ENCODE peak calls at places on chromosomes 13 and 19, in nine cellular contexts. D, P, W, O, C, Z, U, X and S are unnamed samples.

GRCh38 chr13:87669379-87669978 is 1.7 kb upstream of the SLITRK5 start:
- DNase-seq in X (no peak), P (no peak), U (no peak), D (no peak), C (no peak), W (no peak), Z (no peak), O (no peak), S (peak; percentile 37)

GRCh38 chr13:75749407-75749806 is 113.3 kb downstream of the LMO7 start:
- DNase-seq in P (no peak), D (no peak), C (no peak), O (no peak), U (no peak), X (no peak), Z (no peak), W (no peak), S (no peak)

GRCh38 chr13:110216403-110217041 is 90.4 kb downstream of the COL4A1 start:
- DNase-seq in D (no peak), Z (no peak), X (no peak), P (no peak), W (no peak), U (no peak), C (no peak), O (no peak), S (no peak)

GRCh38 chr13:30510811-30511371 is 45.2 kb upstream of the HMGB1 start:
- DNase-seq in C (no peak), O (no peak), U (no peak), D (no peak), Z (no peak), X (no peak), P (no peak), W (no peak), S (no peak)

GRCh38 chr13:44364601-44365000 is 9.0 kb upstream of the SERP2 start:
- DNase-seq in Z (no peak), U (no peak), P (no peak), C (no peak), X (no peak), D (no peak), O (no peak), W (no peak), S (no peak)

GRCh38 chr19:30085394-30085793 is 143.4 kb downstream of the URI1 start:
- DNase-seq in Z (no peak), W (no peak), P (no peak), C (no peak), D (no peak), O (peak; percentile 48), X (no peak), U (peak; percentile 33), S (no peak)

GRCh38 chr13:50080856-50081105 is 65.5 kb downstream of the KCNRG start:
- DNase-seq in P (no peak), Z (no peak), O (no peak), X (no peak), W (no peak), C (no peak), D (no peak), U (no peak), S (no peak)

GRCh38 chr19:17751103-17751911 is at the start of gene FCHO1:
- DNase-seq in D (no peak), C (no peak), Z (no peak), W (no peak), X (peak; percentile 51), U (no peak), O (peak; percentile 77), P (peak; percentile 80), S (peak; percentile 25)

GRCh38 chr13:96817336-96817941 is 176.8 kb downstream of the OXGR1 start:
- DNase-seq in U (no peak), P (no peak), D (no peak), C (no peak), O (no peak), Z (no peak), X (no peak), W (no peak), S (peak; percentile 18)

GRCh38 chr13:114339779-114340534 is 25.7 kb downstream of the CHAMP1 start:
- DNase-seq in P (peak; percentile 59), U (peak; percentile 54), W (no peak), O (no peak), D (no peak), X (peak; percentile 53), C (no peak), Z (no peak), S (peak; percentile 59)

GRCh38 chr13:48891586-48891985 is 84.1 kb upstream of the FNDC3A start:
- DNase-seq in C (no peak), X (no peak), U (no peak), Z (no peak), O (no peak), W (no peak), P (no peak), D (no peak), S (no peak)

GRCh38 chr19:20503536-20503935 is 62.0 kb downstream of the ZNF737 start:
- DNase-seq in U (peak; percentile 21), O (no peak), D (no peak), C (no peak), X (peak; percentile 26), Z (no peak), W (no peak), P (no peak), S (no peak)

GRCh38 chr19:14328406-14328805 is 52.8 kb upstream of the ADGRE5 start:
- DNase-seq in C (no peak), P (no peak), X (no peak), D (no peak), W (no peak), Z (no peak), O (no peak), U (no peak), S (no peak)

GRCh38 chr13:107208889-107209288 is 641.0 kb upstream of the ARGLU1 start:
- DNase-seq in C (no peak), W (no peak), P (no peak), X (no peak), Z (no peak), O (no peak), D (no peak), U (no peak), S (no peak)

GRCh38 chr13:86907116-86907515 is 764.1 kb upstream of the SLITRK5 start:
- DNase-seq in W (no peak), D (no peak), P (no peak), C (no peak), O (no peak), U (no peak), X (no peak), Z (no peak), S (no peak)

DNA sequence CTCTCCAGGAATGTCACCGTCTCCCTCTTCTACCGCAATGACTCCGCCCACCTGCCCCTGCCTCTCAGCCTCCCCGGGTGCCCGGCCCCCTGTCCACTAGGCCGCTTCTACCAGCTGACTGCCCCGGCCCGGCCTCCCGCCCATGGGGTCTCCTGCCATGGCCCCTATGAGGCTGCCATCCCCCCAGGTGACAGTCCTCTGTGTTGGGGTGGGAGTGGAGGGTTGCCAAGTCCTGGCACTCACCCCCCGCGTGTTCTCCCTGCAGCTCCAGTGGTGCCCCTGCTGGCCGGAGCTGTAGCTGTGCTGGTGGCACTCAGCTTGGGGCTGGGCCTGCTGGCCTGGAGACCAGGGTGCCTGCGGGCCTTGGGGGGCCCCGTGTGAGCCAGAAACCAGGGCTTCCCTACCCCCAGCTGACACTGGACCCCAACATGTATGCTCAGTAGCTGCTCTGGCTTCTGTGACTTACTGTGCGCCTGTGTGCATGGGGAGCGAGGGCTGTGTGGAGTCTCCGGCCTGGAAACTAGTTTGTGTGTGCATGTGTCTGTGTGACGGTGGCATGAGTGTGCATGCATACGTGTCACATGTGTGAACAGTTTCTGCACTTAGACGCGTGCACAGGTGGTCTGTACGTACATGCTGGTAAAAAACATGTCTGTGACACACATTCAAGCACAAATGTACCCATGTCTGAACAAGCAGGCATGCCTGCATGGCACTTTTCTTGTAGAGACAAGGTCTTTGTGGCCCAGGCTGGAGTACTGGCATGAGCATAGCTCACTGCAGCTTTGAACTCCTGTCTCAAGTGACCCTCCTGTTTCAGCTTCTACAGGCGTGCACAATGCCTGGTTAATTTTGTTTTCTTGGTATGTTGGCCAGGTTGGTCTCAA is 4.8 kb downstream of the ACP4 start:
- DNase-seq in Z (no peak), W (no peak), P (no peak), D (no peak), O (no peak), U (no peak), X (no peak), C (no peak), S (no peak)
- TF ChIP-seq POLR2A in Z (no peak), W (no peak), P (no peak), D (no peak), O (no peak), U (no peak), X (no peak), C (no peak), S (peak; percentile 73)

DNA sequence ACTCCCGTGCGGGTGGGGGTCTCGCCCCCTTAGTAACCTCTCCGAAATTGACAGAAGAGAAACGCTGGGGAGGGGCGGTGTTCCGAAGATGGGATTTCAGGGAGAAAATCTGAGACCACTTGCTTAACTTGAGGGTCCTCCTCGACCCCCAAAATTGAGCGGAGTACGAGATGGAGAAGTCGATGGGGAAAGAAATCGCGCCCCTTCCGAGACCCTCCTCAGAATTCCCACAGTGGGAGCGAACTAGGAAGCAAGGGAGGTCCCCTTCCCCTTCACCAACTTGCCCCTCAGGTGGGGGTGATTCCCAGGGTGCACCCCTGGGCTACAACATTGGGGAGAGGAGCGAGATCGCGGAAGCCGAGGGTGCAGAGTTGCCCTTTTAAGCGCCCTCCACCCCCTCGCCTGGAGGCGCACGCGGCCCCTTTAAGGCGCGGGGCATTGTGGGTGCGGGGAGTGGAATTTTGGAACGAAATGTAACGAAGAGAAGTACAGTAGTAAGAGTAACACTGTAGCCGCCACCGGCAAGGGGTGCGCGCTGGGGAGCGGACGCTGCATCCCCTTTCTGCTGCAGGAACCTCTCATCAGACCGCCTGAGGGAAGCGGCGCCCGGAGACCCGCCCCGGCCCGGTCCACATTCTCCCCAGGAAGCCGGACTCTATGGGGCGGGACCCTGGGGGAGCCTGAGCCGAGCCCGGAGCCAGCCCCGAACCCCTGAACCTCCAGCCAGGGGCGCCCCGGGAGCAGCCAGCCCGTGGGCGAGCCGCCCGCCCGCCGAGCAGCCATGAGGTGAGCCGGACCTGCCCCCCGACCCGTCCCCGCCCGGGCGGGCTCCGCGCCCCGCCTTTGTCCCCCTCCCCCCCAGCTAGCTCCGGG is at the start of gene VASP:
- DNase-seq in C (peak; percentile 66), U (peak; percentile 89), W (peak; percentile 91), D (peak; percentile 87), X (peak; percentile 93), P (peak; percentile 96), Z (peak; percentile 91), O (peak; percentile 93), S (peak; percentile 90)
- TF ChIP-seq POLR2A in C (peak; percentile 76), U (peak; percentile 95), W (peak; percentile 66), D (no peak), X (peak; percentile 98), P (peak; percentile 99), Z (no peak), O (peak; percentile 38), S (peak; percentile 93)

DNA sequence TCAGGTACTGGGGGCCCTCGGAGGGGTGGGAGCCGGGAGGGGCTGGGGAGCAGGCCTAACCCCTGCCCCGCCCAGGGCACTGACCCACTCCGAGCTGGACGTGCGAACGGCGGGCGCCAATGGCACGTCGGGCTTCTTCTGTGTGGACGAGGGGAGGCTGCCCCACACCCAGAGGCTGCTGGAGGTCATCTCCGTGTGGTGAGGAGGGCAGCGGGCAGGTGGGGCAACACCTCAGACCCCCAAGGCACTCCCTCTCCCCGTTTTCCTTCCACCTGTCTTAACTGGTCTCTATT is 18.2 kb downstream of the HPN start:
- DNase-seq in P (no peak), W (no peak), C (no peak), U (no peak), Z (no peak), X (no peak), O (no peak), D (no peak), S (no peak)
- TF ChIP-seq POLR2A in P (no peak), W (no peak), C (no peak), U (no peak), Z (no peak), X (no peak), O (no peak), D (no peak), S (no peak)

GRCh38 chr19:33080761-33081681 is at the start of gene GPATCH1:
- DNase-seq in C (peak; percentile 77), X (peak; percentile 91), D (peak; percentile 85), P (peak; percentile 91), Z (peak; percentile 83), W (peak; percentile 88), U (peak; percentile 84), O (peak; percentile 93), S (peak; percentile 92)
- TF ChIP-seq POLR2A in C (no peak), X (no peak), D (peak; percentile 13), P (peak; percentile 62), Z (no peak), W (no peak), U (peak; percentile 61), O (no peak), S (peak; percentile 69)